ENCODE peak calls at places on chromosomes 3 and 15, in four cellular contexts. D, M, V and C are unnamed samples.

GRCh38 chr15:99424978-99425665 is 140.7 kb upstream of the MEF2A start:
- DNase-seq in D (no peak), M (no peak), V (peak; percentile 31), C (no peak)

GRCh38 chr15:99925661-99926461 is 192.6 kb upstream of the LYSMD4 start:
- DNase-seq in D (no peak), M (peak; percentile 51), V (peak; percentile 67), C (peak; percentile 82)

GRCh38 chr3:122572940-122573412 is 4.5 kb upstream of the PARP15 start:
- DNase-seq in D (peak; percentile 17), M (no peak), V (no peak), C (peak; percentile 73)

GRCh38 chr3:15291589-15292541 is 40.5 kb downstream of the SH3BP5 start:
- DNase-seq in D (no peak), M (peak; percentile 75), V (no peak), C (peak; percentile 41)

GRCh38 chr3:143634991-143635390 is 213.3 kb downstream of the SLC9A9 start:
- DNase-seq in D (no peak), M (no peak), V (no peak), C (no peak)

GRCh38 chr3:183192650-183193300 is 30.2 kb upstream of the LAMP3 start:
- DNase-seq in D (no peak), M (no peak), V (no peak), C (no peak)

GRCh38 chr3:188053710-188054379 is 100.1 kb upstream of the LPP start:
- DNase-seq in D (no peak), M (no peak), V (no peak), C (no peak)

GRCh38 chr3:99720985-99721632 is 82.7 kb downstream of the COL8A1 start:
- DNase-seq in D (peak; percentile 64), M (no peak), V (no peak), C (no peak)

GRCh38 chr3:194267744-194268658 is 83.1 kb downstream of the CPN2 start:
- DNase-seq in D (no peak), M (no peak), V (no peak), C (no peak)

GRCh38 chr15:92848852-92849598 is 51.1 kb upstream of the CHD2 start:
- DNase-seq in D (no peak), M (no peak), V (no peak), C (peak; percentile 40)

GRCh38 chr3:160661660-160662059 is 15.3 kb upstream of the ARL14 start:
- DNase-seq in D (no peak), M (no peak), V (no peak), C (no peak)

GRCh38 chr3:5010706-5011554 is 31.7 kb downstream of the BHLHE40 start:
- DNase-seq in D (no peak), M (peak; percentile 36), V (no peak), C (no peak)

GRCh38 chr15:63597821-63598220 is 634 bp downstream of the FBXL22 start:
- DNase-seq in D (no peak), M (no peak), V (no peak), C (no peak)

GRCh38 chr15:68583936-68584703 is 5.3 kb downstream of the CORO2B start:
- DNase-seq in D (no peak), M (no peak), V (no peak), C (no peak)

GRCh38 chr3:32959370-32959769 is 7.9 kb downstream of the CCR4 start:
- DNase-seq in D (no peak), M (no peak), V (no peak), C (no peak)

GRCh38 chr3:150611666-150612065 is 8.5 kb downstream of the SELENOT start:
- DNase-seq in D (no peak), M (no peak), V (no peak), C (no peak)

GRCh38 chr3:10703875-10704274 is 112.2 kb upstream of the SLC6A11 start:
- DNase-seq in D (peak; percentile 10), M (no peak), V (no peak), C (no peak)

GRCh38 chr3:143951351-143951971 is 20.2 kb upstream of the DIPK2A start:
- DNase-seq in D (peak; percentile 8), M (no peak), V (no peak), C (peak; percentile 58)

GRCh38 chr3:27589795-27590194 is 105.6 kb upstream of the SLC4A7 start:
- DNase-seq in D (peak; percentile 76), M (no peak), V (no peak), C (no peak)

GRCh38 chr3:38114875-38115644 is 21.9 kb downstream of the ACAA1 start:
- DNase-seq in D (peak; percentile 9), M (no peak), V (no peak), C (no peak)

GRCh38 chr3:87674397-87675161 is 384.2 kb downstream of the CGGBP1 start:
- DNase-seq in D (no peak), M (no peak), V (no peak), C (no peak)

GRCh38 chr15:68564173-68564572 is 14.6 kb upstream of the CORO2B start:
- DNase-seq in D (no peak), M (no peak), V (no peak), C (no peak)

GRCh38 chr3:196843435-196844110 is 24.1 kb upstream of the SENP5 start:
- DNase-seq in D (no peak), M (no peak), V (no peak), C (no peak)

GRCh38 chr3:127073931-127074820 is 91.3 kb downstream of the PLXNA1 start:
- DNase-seq in D (no peak), M (no peak), V (no peak), C (no peak)

GRCh38 chr3:24548278-24548677 is 53.6 kb upstream of the THRB start:
- DNase-seq in D (peak; percentile 16), M (no peak), V (no peak), C (no peak)

GRCh38 chr3:101780661-101781060 is 1.6 kb downstream of the NXPE3 start:
- DNase-seq in D (peak; percentile 15), M (no peak), V (no peak), C (no peak)

GRCh38 chr3:12875857-12876451 is 34.6 kb upstream of the RPL32 start:
- DNase-seq in D (no peak), M (no peak), V (peak; percentile 22), C (no peak)

GRCh38 chr15:42457445-42458442 is 33.2 kb downstream of the ZNF106 start:
- DNase-seq in D (peak; percentile 40), M (no peak), V (peak; percentile 73), C (no peak)

GRCh38 chr3:185365281-185366211 is 2.6 kb downstream of the MAP3K13 start:
- DNase-seq in D (no peak), M (no peak), V (peak; percentile 52), C (no peak)

GRCh38 chr3:124281453-124282316 is 289.8 kb upstream of the ROPN1 start:
- DNase-seq in D (peak; percentile 44), M (no peak), V (peak; percentile 28), C (peak; percentile 2)

GRCh38 chr15:58649175-58649574 is 100.3 kb downstream of the ADAM10 start:
- DNase-seq in D (no peak), M (no peak), V (no peak), C (no peak)

GRCh38 chr3:37072892-37073291 is 79.6 kb downstream of the MLH1 start:
- DNase-seq in D (no peak), M (no peak), V (no peak), C (no peak)

GRCh38 chr3:52512105-52512504 is 17.0 kb downstream of the STAB1 start:
- DNase-seq in D (no peak), M (no peak), V (no peak), C (no peak)

GRCh38 chr15:47194718-47195117 is 522.6 kb upstream of the SEMA6D start:
- DNase-seq in D (peak; percentile 32), M (no peak), V (no peak), C (no peak)

GRCh38 chr15:56251315-56252091 is 7.8 kb upstream of the RFX7 start:
- DNase-seq in D (no peak), M (no peak), V (no peak), C (no peak)

GRCh38 chr15:69734699-69735098 is 282.1 kb downstream of the RPLP1 start:
- DNase-seq in D (no peak), M (no peak), V (no peak), C (no peak)

GRCh38 chr3:196207833-196208607 is 3.2 kb downstream of the ZDHHC19 start:
- DNase-seq in D (no peak), M (peak; percentile 53), V (no peak), C (peak; percentile 62)